ENCODE peak calls at places on chromosomes 6 and 20, in five cellular contexts. Q, S, P, I and D are unnamed samples.

GRCh38 chr20:38338849-38339520 is 7.3 kb upstream of the LBP start:
- DNase-seq in S (no peak), Q (no peak), I (no peak), P (peak; percentile 38), D (peak; percentile 70)

GRCh38 chr20:4026093-4026601 is 10.8 kb upstream of the RNF24 start:
- DNase-seq in Q (peak; percentile 88), P (peak; percentile 53), I (peak; percentile 42), S (no peak), D (peak; percentile 73)

GRCh38 chr6:125104425-125104824 is 49.1 kb upstream of the TPD52L1 start:
- DNase-seq in S (no peak), I (no peak), Q (no peak), P (no peak), D (no peak)

GRCh38 chr6:165630544-165630953 is 32.5 kb downstream of the PDE10A start:
- DNase-seq in I (no peak), Q (no peak), S (no peak), P (no peak), D (no peak)

GRCh38 chr6:32148722-32149576 is 2.8 kb downstream of the PRRT1 start:
- DNase-seq in P (peak; percentile 72), I (no peak), Q (no peak), S (no peak), D (peak; percentile 64)

GRCh38 chr6:1868561-1869261 is 259.0 kb downstream of the FOXC1 start:
- DNase-seq in I (no peak), P (no peak), Q (no peak), S (no peak), D (no peak)

GRCh38 chr6:106976270-106976669 is 1.7 kb upstream of the CD24 start:
- DNase-seq in Q (no peak), S (no peak), P (peak; percentile 38), I (no peak), D (no peak)

GRCh38 chr20:41038149-41038877 is 9.7 kb downstream of the TOP1 start:
- DNase-seq in S (no peak), I (no peak), P (no peak), Q (no peak), D (no peak)

GRCh38 chr6:141552463-141552862 is 580.3 kb upstream of the GJE1 start:
- DNase-seq in I (no peak), P (peak; percentile 67), S (no peak), Q (no peak), D (peak; percentile 75)

GRCh38 chr6:35663447-35664235 is 25.1 kb downstream of the FKBP5 start:
- DNase-seq in S (no peak), I (no peak), P (no peak), Q (no peak), D (no peak)

GRCh38 chr20:15930324-15931305 is 642.6 kb downstream of the KIF16B start:
- DNase-seq in I (no peak), S (peak; percentile 48), Q (peak; percentile 79), P (peak; percentile 70), D (peak; percentile 20)

GRCh38 chr20:7851031-7851490 is 89.2 kb downstream of the HAO1 start:
- DNase-seq in I (no peak), Q (no peak), S (no peak), P (no peak), D (peak; percentile 81)

GRCh38 chr6:168415149-168415992 is 25.6 kb upstream of the SMOC2 start:
- DNase-seq in P (no peak), S (no peak), Q (no peak), I (no peak), D (no peak)

GRCh38 chr6:169212436-169212835 is 41.2 kb downstream of the THBS2 start:
- DNase-seq in Q (no peak), P (no peak), I (no peak), S (no peak), D (no peak)

GRCh38 chr6:138307816-138308727 is 69.6 kb upstream of the SMIM28 start:
- DNase-seq in I (no peak), Q (peak; percentile 89), S (no peak), P (peak; percentile 27), D (no peak)

GRCh38 chr20:63708301-63709148 is 686 bp downstream of the ZGPAT start:
- DNase-seq in S (no peak), Q (no peak), I (peak; percentile 25), P (peak; percentile 47), D (no peak)

GRCh38 chr20:2331901-2332565 is 36.2 kb downstream of the TGM3 start:
- DNase-seq in S (no peak), Q (no peak), I (no peak), P (no peak), D (no peak)

GRCh38 chr6:34673079-34673478 is 23.5 kb downstream of the ILRUN start:
- DNase-seq in S (no peak), I (no peak), Q (no peak), P (no peak), D (no peak)

GRCh38 chr6:106360989-106361430 is 493 bp downstream of the CRYBG1 start:
- DNase-seq in P (peak; percentile 51), Q (no peak), S (peak; percentile 32), I (peak; percentile 47), D (peak; percentile 34)

GRCh38 chr6:45710304-45710821 is 305.3 kb downstream of the CLIC5 start:
- DNase-seq in S (no peak), Q (no peak), P (peak; percentile 32), I (peak; percentile 60), D (no peak)

GRCh38 chr6:70194421-70194820 is 108.5 kb downstream of the COL9A1 start:
- DNase-seq in S (no peak), P (no peak), I (no peak), Q (no peak), D (no peak)

GRCh38 chr20:62330576-62331317 is 27.9 kb downstream of the ADRM1 start:
- DNase-seq in S (no peak), Q (no peak), I (no peak), P (no peak), D (no peak)

GRCh38 chr6:166253277-166254229 is 54.6 kb downstream of the PRR18 start:
- DNase-seq in P (peak; percentile 32), I (no peak), Q (no peak), S (no peak), D (peak; percentile 8)

GRCh38 chr20:42270539-42270938 is 652.4 kb upstream of the CHD6 start:
- DNase-seq in S (no peak), P (no peak), Q (peak; percentile 10), I (no peak), D (no peak)

GRCh38 chr20:20237093-20237959 is 130.6 kb upstream of the INSM1 start:
- DNase-seq in Q (peak; percentile 91), S (peak; percentile 26), P (peak; percentile 70), I (peak; percentile 36), D (peak; percentile 69)

GRCh38 chr6:5190467-5190866 is 70.3 kb downstream of the LYRM4 start:
- DNase-seq in P (peak; percentile 66), I (no peak), Q (no peak), S (no peak), D (peak; percentile 76)

GRCh38 chr20:63577317-63577894 is 3.4 kb upstream of the HELZ2 start:
- DNase-seq in P (no peak), I (no peak), Q (no peak), S (peak; percentile 52), D (no peak)

GRCh38 chr6:38579010-38579628 is 60.6 kb downstream of the BTBD9 start:
- DNase-seq in Q (no peak), I (no peak), S (no peak), P (no peak), D (no peak)

GRCh38 chr20:20780127-20780822 is 67.8 kb upstream of the RALGAPA2 start:
- DNase-seq in S (peak; percentile 80), Q (no peak), I (peak; percentile 99), P (peak; percentile 49), D (peak; percentile 79)

GRCh38 chr20:62733891-62734290 is 25.3 kb downstream of the NTSR1 start:
- DNase-seq in P (no peak), S (no peak), Q (no peak), I (no peak), D (no peak)

GRCh38 chr6:25041676-25042598 is 106.2 kb upstream of the RIPOR2 start:
- DNase-seq in P (no peak), I (no peak), Q (peak; percentile 89), S (no peak), D (no peak)

GRCh38 chr20:38350879-38351775 is 4.8 kb downstream of the LBP start:
- DNase-seq in I (no peak), P (no peak), Q (no peak), S (no peak), D (no peak)

GRCh38 chr20:34999782-35000181 is 44.1 kb downstream of the MYH7B start:
- DNase-seq in Q (no peak), S (no peak), I (no peak), P (no peak), D (no peak)
- TF ChIP-seq CTCF in Q (no peak), S (no peak), I (no peak), P (no peak), D (no peak)

DNA sequence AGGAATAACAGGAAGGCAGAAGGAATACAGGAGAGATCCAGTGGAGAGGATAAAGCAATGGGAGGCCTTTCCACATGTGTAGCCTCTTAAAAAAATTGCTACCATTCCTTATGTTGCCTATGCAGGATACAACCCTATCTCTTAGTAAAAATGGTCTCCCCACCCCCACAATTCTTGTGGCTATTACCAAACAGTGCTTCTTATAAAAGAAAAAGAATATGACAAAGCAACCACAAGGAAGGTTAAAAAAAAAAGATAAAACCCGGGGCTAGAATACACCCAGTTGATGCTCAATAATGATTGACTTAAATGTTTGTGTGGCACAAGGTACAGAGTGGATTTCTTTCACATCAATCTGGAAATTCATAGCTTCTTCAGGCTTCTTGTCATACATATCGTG is 250.9 kb downstream of the HIVEP2 start:
- DNase-seq in P (no peak), S (no peak), I (no peak), Q (peak; percentile 68), D (no peak)
- H3K27ac ChIP-seq in P (no peak overlapping the region), S (no peak overlapping the region), I (no peak overlapping the region), Q (no peak overlapping the region), D (no peak overlapping the region)

GRCh38 chr6:158660331-158660730 is 10.5 kb downstream of the SYTL3 start:
- DNase-seq in S (no peak), P (peak; percentile 71), I (peak; percentile 16), Q (no peak), D (peak; percentile 55)
- TF ChIP-seq CTCF in S (peak; percentile 72), P (peak; percentile 60), I (peak; percentile 34), Q (peak; percentile 57), D (peak; percentile 48)

GRCh38 chr20:23302801-23303200 is 47.8 kb upstream of the NXT1 start:
- DNase-seq in P (no peak), Q (no peak), I (no peak), S (no peak), D (no peak)

GRCh38 chr20:23302386-23302785 is 48.2 kb upstream of the NXT1 start:
- DNase-seq in S (no peak), I (no peak), Q (no peak), P (no peak), D (no peak)

GRCh38 chr20:23303325-23304102 is 47.1 kb upstream of the NXT1 start:
- DNase-seq in S (no peak), Q (no peak), P (no peak), I (no peak), D (no peak)

GRCh38 chr20:23305098-23305497 is 45.5 kb upstream of the NXT1 start:
- DNase-seq in S (no peak), Q (no peak), I (no peak), P (no peak), D (no peak)

DNA sequence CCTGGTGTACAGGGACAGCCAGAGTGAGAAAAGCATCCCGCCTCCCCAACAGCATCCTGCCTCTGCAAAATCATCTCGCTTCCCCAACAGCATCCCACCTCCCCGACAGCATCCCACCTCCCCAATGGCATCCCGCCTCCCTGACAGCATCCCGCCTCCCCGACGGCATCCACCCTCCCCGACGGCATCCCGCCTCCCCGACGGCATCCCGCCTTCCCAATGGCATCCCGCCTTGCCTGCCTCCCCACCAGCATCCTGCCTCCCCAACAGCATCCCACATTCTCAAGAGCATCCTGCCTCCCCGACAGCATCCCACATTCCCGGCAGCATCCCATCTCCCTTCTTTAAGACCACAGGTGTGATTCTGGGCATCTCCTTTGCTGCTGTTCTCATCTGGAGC is 46.0 kb upstream of the NXT1 start:
- DNase-seq in I (no peak), Q (no peak), P (no peak), S (no peak), D (no peak)
- H3K27ac ChIP-seq in I (no peak overlapping the region), Q (peak overlapping the region; percentile 30), P (no peak overlapping the region), S (no peak overlapping the region), D (no peak overlapping the region)